ENCODE peak calls at places on chromosomes 1 and 21, in eight cellular contexts. J is DMS 273 treated with DMSO at 0.1 percent for 48 hours; U is epithelial cell of esophagus; S is astrocyte of the hippocampus; X is dorsolateral prefrontal cortex; D is GM10248; H is stomach; F is activated effector memory CD4-positive, alpha-beta T cell treated with Interleukin-2 at 50 U/mL for 16 hours. I is an unnamed sample.

GRCh38 chr1:77742011-77742555 is 17.6 kb downstream of the USP33 start:
- DNase-seq in H (no peak), X (no peak), S (no peak), U (no peak), J (no peak), D (no peak), F (no peak), I (no peak)

GRCh38 chr1:23558140-23558871 is 995 bp downstream of the ID3 start:
- DNase-seq in D (no peak), J (peak), H (peak), S (peak), X (no peak), F (peak), U (peak), I (no peak)

GRCh38 chr1:94608852-94609570 is 67.5 kb upstream of the F3 start:
- DNase-seq in D (no peak), U (no peak), X (no peak), J (no peak), F (no peak), S (peak), H (no peak), I (no peak)

GRCh38 chr1:52842643-52843310 is at the start of gene ZYG11A:
- DNase-seq in U (peak), J (peak), H (peak), X (no peak), S (peak), D (peak), F (peak), I (peak)

GRCh38 chr1:19460535-19461351 is 24.6 kb downstream of the CAPZB start:
- DNase-seq in X (no peak), S (no peak), U (no peak), J (no peak), F (no peak), D (no peak), H (no peak), I (no peak)

GRCh38 chr1:214537219-214537618 is 14.2 kb downstream of the PTPN14 start:
- DNase-seq in D (no peak), X (no peak), U (peak), J (no peak), S (peak), F (no peak), H (no peak), I (peak)

GRCh38 chr1:182340233-182341058 is 51.1 kb downstream of the GLUL start:
- DNase-seq in S (no peak), D (no peak), H (no peak), J (no peak), X (no peak), F (no peak), U (no peak), I (no peak)

GRCh38 chr1:206713070-206713469 is 28.4 kb downstream of the MAPKAPK2 start:
- DNase-seq in J (no peak), X (no peak), S (no peak), D (no peak), F (no peak), H (no peak), U (no peak), I (no peak)

GRCh38 chr1:210363119-210363518 is 34.4 kb downstream of the HHAT start:
- DNase-seq in X (no peak), H (no peak), U (no peak), F (no peak), J (no peak), D (no peak), S (no peak), I (no peak)

GRCh38 chr1:209775634-209776033 is 8.7 kb downstream of the C1orf74 start:
- DNase-seq in D (no peak), J (no peak), S (no peak), H (no peak), F (no peak), U (no peak), X (no peak), I (no peak)

GRCh38 chr1:115713906-115714305 is 54.6 kb downstream of the CASQ2 start:
- DNase-seq in D (no peak), U (peak), F (no peak), S (no peak), J (no peak), X (no peak), H (no peak), I (no peak)

GRCh38 chr1:234755449-234755863 is 145.5 kb upstream of the IRF2BP2 start:
- DNase-seq in X (peak), U (peak), H (peak), J (peak), S (peak), F (no peak), D (no peak), I (peak)

GRCh38 chr21:38455403-38455802 is 42.9 kb downstream of the ERG start:
- DNase-seq in H (no peak), U (no peak), X (no peak), F (no peak), J (no peak), S (no peak), D (no peak), I (no peak)

GRCh38 chr1:235725493-235725892 is 75.9 kb upstream of the GNG4 start:
- DNase-seq in H (no peak), F (no peak), U (no peak), X (no peak), D (no peak), S (peak), J (no peak), I (peak)

GRCh38 chr1:156431366-156432108 is 62.5 kb downstream of the RHBG start:
- DNase-seq in F (no peak), U (no peak), J (no peak), D (no peak), H (no peak), S (no peak), X (no peak), I (no peak)

GRCh38 chr1:225652726-225653462 is at the start of gene ENAH:
- DNase-seq in J (peak), D (peak), S (peak), H (peak), X (peak), U (peak), F (peak), I (no peak)

GRCh38 chr1:2353907-2354438 is 37.4 kb downstream of the MORN1 start:
- DNase-seq in U (no peak), F (no peak), J (no peak), H (no peak), X (no peak), D (no peak), S (no peak), I (no peak)

GRCh38 chr21:35050348-35051286 is 1.5 kb upstream of the RUNX1 start:
- DNase-seq in X (no peak), U (no peak), S (no peak), J (peak), D (peak), H (no peak), F (no peak), I (no peak)

GRCh38 chr1:169873582-169874200 is 20.0 kb downstream of the SCYL3 start:
- DNase-seq in J (no peak), X (no peak), D (no peak), H (no peak), S (no peak), U (no peak), F (no peak), I (no peak)

GRCh38 chr1:247936415-247936814 is 11.7 kb downstream of the OR2AJ1 start:
- DNase-seq in S (no peak), F (no peak), X (no peak), U (no peak), H (no peak), J (no peak), D (no peak), I (no peak)

GRCh38 chr1:50829010-50829958 is 130.8 kb downstream of the FAF1 start:
- DNase-seq in U (no peak), J (peak), H (no peak), D (no peak), F (no peak), S (peak), X (no peak), I (peak)

GRCh38 chr1:46246548-46247432 is 773 bp upstream of the RAD54L start:
- DNase-seq in J (peak), S (no peak), U (no peak), X (no peak), F (no peak), H (no peak), D (peak), I (peak)

GRCh38 chr1:203326830-203327683 is 21.7 kb downstream of the BTG2 start:
- DNase-seq in X (peak), D (peak), H (peak), J (peak), F (peak), S (peak), U (peak), I (peak)

GRCh38 chr1:22849770-22850169 is 122.9 kb downstream of the LACTBL1 start:
- DNase-seq in H (no peak), J (no peak), S (no peak), U (no peak), F (no peak), X (no peak), D (no peak), I (no peak)

GRCh38 chr1:30947212-30947611 is 38.7 kb upstream of the SDC3 start:
- DNase-seq in J (no peak), U (no peak), X (no peak), D (no peak), F (no peak), S (no peak), H (no peak), I (no peak)

I was measured in renal cortical epithelial cell.